ENCODE peak calls at places on chromosome 3, in four cellular contexts. K, W, E and R are unnamed samples.

GRCh38 chr3:71513081-71513480 is 70.4 kb downstream of the FOXP1 start:
- DNase-seq in K (no peak), W (no peak), E (no peak), R (no peak)

GRCh38 chr3:43581343-43581742 is 40.5 kb downstream of the ANO10 start:
- DNase-seq in K (no peak), W (no peak), E (no peak), R (no peak)

GRCh38 chr3:17190353-17191078 is 305.8 kb downstream of the PLCL2 start:
- DNase-seq in K (no peak), W (no peak), E (no peak), R (no peak)

GRCh38 chr3:48428863-48429415 is 947 bp downstream of the PLXNB1 start:
- DNase-seq in K (peak; percentile 73), W (peak; percentile 35), E (peak; percentile 86), R (no peak)

GRCh38 chr3:4977001-4977888 is 2.0 kb upstream of the BHLHE40 start:
- DNase-seq in K (peak; percentile 90), W (peak; percentile 96), E (peak; percentile 94), R (peak; percentile 28)

GRCh38 chr3:53150247-53151085 is 10.5 kb upstream of the PRKCD start:
- DNase-seq in K (no peak), W (no peak), E (peak; percentile 56), R (no peak)

GRCh38 chr3:152270145-152270870 is 1.6 kb downstream of the MBNL1 start:
- DNase-seq in K (peak; percentile 31), W (peak; percentile 45), E (no peak), R (no peak)

GRCh38 chr3:171353423-171353822 is 106.8 kb downstream of the TNIK start:
- DNase-seq in K (no peak), W (no peak), E (no peak), R (no peak)

GRCh38 chr3:170961616-170962400 is 53.4 kb upstream of the EIF5A2 start:
- DNase-seq in K (peak; percentile 50), W (peak; percentile 49), E (no peak), R (no peak)

GRCh38 chr3:157572559-157573270 is 69.5 kb upstream of the VEPH1 start:
- DNase-seq in K (peak; percentile 58), W (peak; percentile 81), E (no peak), R (no peak)

GRCh38 chr3:52404391-52404790 is 40.5 kb downstream of the SEMA3G start:
- DNase-seq in K (no peak), W (no peak), E (peak; percentile 41), R (no peak)

GRCh38 chr3:137610723-137611122 is 153.4 kb upstream of the SOX14 start:
- DNase-seq in K (no peak), W (no peak), E (no peak), R (no peak)

GRCh38 chr3:107184375-107184774 is 192.9 kb upstream of the CCDC54 start:
- DNase-seq in K (no peak), W (no peak), E (no peak), R (no peak)

GRCh38 chr3:40951636-40952035 is 247.7 kb upstream of the CTNNB1 start:
- DNase-seq in K (no peak), W (no peak), E (no peak), R (no peak)

GRCh38 chr3:160451602-160452001 is 2.0 kb upstream of the TRIM59 start:
- DNase-seq in K (no peak), W (peak; percentile 17), E (no peak), R (no peak)

GRCh38 chr3:133448478-133449122 is 48.7 kb downstream of the BFSP2 start:
- DNase-seq in K (no peak), W (no peak), E (no peak), R (no peak)

GRCh38 chr3:75192065-75192658 is 472.0 kb upstream of the FRG2C start:
- DNase-seq in K (peak; percentile 65), W (peak; percentile 45), E (no peak), R (peak; percentile 48)

GRCh38 chr3:52043750-52044149 is 12.6 kb downstream of the DUSP7 start:
- DNase-seq in K (no peak), W (no peak), E (no peak), R (no peak)

GRCh38 chr3:10173095-10173925 is 8.6 kb downstream of the IRAK2 start:
- DNase-seq in K (no peak), W (peak; percentile 40), E (no peak), R (no peak)

GRCh38 chr3:148718982-148719862 is 21.5 kb downstream of the AGTR1 start:
- DNase-seq in K (peak; percentile 21), W (peak; percentile 3), E (no peak), R (no peak)

GRCh38 chr3:77247063-77247462 is 207.2 kb downstream of the ROBO2 start:
- DNase-seq in K (no peak), W (no peak), E (no peak), R (no peak)

GRCh38 chr3:46929324-46929723 is 47.2 kb downstream of the CCDC12 start:
- DNase-seq in K (no peak), W (no peak), E (peak; percentile 77), R (no peak)

GRCh38 chr3:196990654-196991053 is 22.0 kb upstream of the PIGZ start:
- DNase-seq in K (no peak), W (no peak), E (peak; percentile 36), R (no peak)

GRCh38 chr3:66392512-66392911 is 108.3 kb downstream of the LRIG1 start:
- DNase-seq in K (no peak), W (no peak), E (no peak), R (no peak)

GRCh38 chr3:21835266-21835665 is 84.3 kb upstream of the ZNF385D start:
- DNase-seq in K (no peak), W (no peak), E (no peak), R (no peak)

GRCh38 chr3:8441969-8442559 is 59.6 kb upstream of the LMCD1 start:
- DNase-seq in K (peak; percentile 81), W (peak; percentile 77), E (no peak), R (no peak)

GRCh38 chr3:45841380-45841700 is 579 bp downstream of the LZTFL1 start:
- DNase-seq in K (peak; percentile 48), W (peak; percentile 37), E (peak; percentile 72), R (no peak)

GRCh38 chr3:152729906-152730305 is 105.0 kb upstream of the P2RY1 start:
- DNase-seq in K (no peak), W (no peak), E (no peak), R (no peak)

GRCh38 chr3:127865941-127866340 is 43.6 kb upstream of the MGLL start:
- DNase-seq in K (peak; percentile 58), W (no peak), E (no peak), R (no peak)

GRCh38 chr3:108113975-108114374 is 23.1 kb upstream of the CD47 start:
- DNase-seq in K (no peak), W (no peak), E (no peak), R (no peak)

GRCh38 chr3:80688814-80689213 is 921.0 kb upstream of the ROBO1 start:
- DNase-seq in K (peak; percentile 32), W (peak; percentile 59), E (no peak), R (no peak)

GRCh38 chr3:36900474-36901443 is 44.1 kb downstream of the TRANK1 start:
- DNase-seq in K (no peak), W (no peak), E (no peak), R (no peak)

GRCh38 chr3:43583481-43583880 is 38.3 kb downstream of the ANO10 start:
- DNase-seq in K (no peak), W (no peak), E (no peak), R (no peak)

GRCh38 chr3:184688251-184688851 is 23.5 kb downstream of the MAGEF1 start:
- DNase-seq in K (no peak), W (no peak), E (peak; percentile 62), R (no peak)

GRCh38 chr3:132293231-132293630 is 24.0 kb upstream of the ACP3 start:
- DNase-seq in K (no peak), W (no peak), E (no peak), R (no peak)

GRCh38 chr3:94036909-94037507 is 8.6 kb upstream of the STX19 start:
- DNase-seq in K (peak; percentile 7), W (peak; percentile 29), E (no peak), R (no peak)

GRCh38 chr3:73805435-73805834 is 180.7 kb upstream of the PDZRN3 start:
- DNase-seq in K (no peak), W (no peak), E (peak; percentile 75), R (no peak)

GRCh38 chr3:14879161-14879888 is 60.6 kb downstream of the FGD5 start:
- DNase-seq in K (peak; percentile 30), W (peak; percentile 54), E (no peak), R (no peak)

GRCh38 chr3:107562979-107563531 is 40.3 kb downstream of the BBX start:
- DNase-seq in K (no peak), W (no peak), E (no peak), R (no peak)

GRCh38 chr3:111811811-111812210 is 47.3 kb upstream of the PHLDB2 start:
- DNase-seq in K (no peak), W (no peak), E (no peak), R (no peak)